ENCODE peak calls at places on chromosomes 16 and 17, in ten cellular contexts. P is ovary; V is CD8-positive, alpha-beta memory T cell; X is SK-N-SH; Q is AG08395; S is neuronal stem cell; U is LoVo; R is NCI-H2081 treated with DMSO at 0.1 percent for 48 hours; L is PC-3; B is OCI-M1. E is an unnamed sample.
A peak's percentile ranks its signal among the peaks of the same experiment; 100 is the strongest.

GRCh38 chr17:77741109-77741508 is 217.4 kb upstream of the TNRC6C start:
- DNase-seq in P (no peak), V (peak; percentile 60), X (no peak), Q (no peak), S (no peak), U (no peak), R (no peak), L (peak; percentile 42), B (peak; percentile 42), E (no peak)

GRCh38 chr17:31200287-31200686 is 96.8 kb downstream of the OMG start:
- DNase-seq in P (no peak), V (no peak), X (no peak), Q (no peak), S (no peak), U (no peak), R (no peak), L (no peak), B (no peak), E (no peak)

GRCh38 chr16:64305663-64306062 is 816.2 kb downstream of the CDH11 start:
- DNase-seq in P (no peak), V (no peak), X (no peak), Q (no peak), S (no peak), U (no peak), R (no peak), L (no peak), B (peak; percentile 2), E (no peak)

GRCh38 chr17:14299261-14300093 is 1.4 kb upstream of the HS3ST3B1 start:
- DNase-seq in P (peak; percentile 54), V (peak; percentile 58), X (no peak), Q (no peak), S (no peak), U (no peak), R (no peak), L (no peak), B (no peak), E (peak; percentile 11)

GRCh38 chr17:57090560-57091185 is 5.6 kb downstream of the AKAP1 start:
- DNase-seq in P (no peak), V (no peak), X (no peak), Q (no peak), S (no peak), U (no peak), R (no peak), L (no peak), B (no peak), E (no peak)

GRCh38 chr16:9102379-9102778 is 10.9 kb downstream of the HAPSTR1 start:
- DNase-seq in P (no peak), V (no peak), X (no peak), Q (peak; percentile 79), S (no peak), U (no peak), R (no peak), L (peak; percentile 22), B (peak; percentile 3), E (no peak)

GRCh38 chr17:18156171-18156975 is 27.3 kb upstream of the ALKBH5 start:
- DNase-seq in P (no peak), V (no peak), X (no peak), Q (no peak), S (no peak), U (no peak), R (no peak), L (no peak), B (no peak), E (no peak)

GRCh38 chr17:42399121-42399520 is 10.9 kb upstream of the STAT3 start:
- DNase-seq in P (no peak), V (no peak), X (no peak), Q (no peak), S (no peak), U (no peak), R (no peak), L (no peak), B (no peak), E (no peak)

GRCh38 chr17:45287526-45288264 is 25.8 kb upstream of the SPATA32 start:
- DNase-seq in P (no peak), V (no peak), X (peak; percentile 90), Q (no peak), S (no peak), U (no peak), R (no peak), L (no peak), B (no peak), E (no peak)

GRCh38 chr17:17738901-17739300 is 57.6 kb downstream of the RAI1 start:
- DNase-seq in P (no peak), V (no peak), X (no peak), Q (no peak), S (no peak), U (no peak), R (no peak), L (no peak), B (no peak), E (no peak)

GRCh38 chr17:9907131-9907530 is 2.1 kb upstream of the RCVRN start:
- DNase-seq in P (no peak), V (no peak), X (no peak), Q (no peak), S (no peak), U (no peak), R (no peak), L (no peak), B (no peak), E (no peak)

GRCh38 chr16:76639685-76640289 is 362.6 kb downstream of the CNTNAP4 start:
- DNase-seq in P (no peak), V (no peak), X (peak; percentile 13), Q (no peak), S (no peak), U (peak; percentile 6), R (no peak), L (peak; percentile 60), B (peak; percentile 92), E (peak; percentile 64)

GRCh38 chr16:67915831-67916723 is 15.6 kb downstream of the CTRL start:
- DNase-seq in P (no peak), V (no peak), X (peak; percentile 58), Q (no peak), S (no peak), U (no peak), R (no peak), L (no peak), B (no peak), E (no peak)

GRCh38 chr17:78144146-78144719 is 2.0 kb upstream of the C17orf99 start:
- DNase-seq in P (peak; percentile 86), V (no peak), X (peak; percentile 73), Q (peak; percentile 55), S (no peak), U (peak; percentile 78), R (no peak), L (peak; percentile 89), B (peak; percentile 85), E (no peak)

GRCh38 chr16:27993587-27993986 is 69.9 kb downstream of the GSG1L start:
- DNase-seq in P (no peak), V (no peak), X (no peak), Q (no peak), S (no peak), U (no peak), R (no peak), L (no peak), B (peak; percentile 89), E (no peak)

GRCh38 chr16:8375208-8375607 is 215.1 kb downstream of the TMEM114 start:
- DNase-seq in P (no peak), V (no peak), X (no peak), Q (no peak), S (no peak), U (no peak), R (no peak), L (no peak), B (no peak), E (no peak)

GRCh38 chr17:62662855-62663254 is 35.4 kb downstream of the MRC2 start:
- DNase-seq in P (no peak), V (no peak), X (no peak), Q (no peak), S (no peak), U (no peak), R (no peak), L (no peak), B (no peak), E (no peak)

GRCh38 chr17:16872836-16873653 is 98.9 kb downstream of the TNFRSF13B start:
- DNase-seq in P (no peak), V (no peak), X (peak; percentile 83), Q (peak; percentile 47), S (peak; percentile 35), U (peak; percentile 44), R (no peak), L (peak; percentile 66), B (peak; percentile 16), E (peak; percentile 58)

GRCh38 chr17:40538019-40538935 is 27.0 kb downstream of the CCR7 start:
- DNase-seq in P (no peak), V (peak; percentile 31), X (no peak), Q (no peak), S (no peak), U (no peak), R (no peak), L (no peak), B (no peak), E (no peak)

GRCh38 chr16:14491831-14492529 is 138.1 kb downstream of the PARN start:
- DNase-seq in P (no peak), V (no peak), X (no peak), Q (no peak), S (no peak), U (no peak), R (no peak), L (no peak), B (no peak), E (no peak)

GRCh38 chr17:77563439-77564102 is 394.9 kb upstream of the TNRC6C start:
- DNase-seq in P (no peak), V (no peak), X (no peak), Q (no peak), S (no peak), U (no peak), R (no peak), L (no peak), B (no peak), E (no peak)

GRCh38 chr17:28747046-28747691 is 3.4 kb downstream of the TRAF4 start:
- DNase-seq in P (no peak), V (no peak), X (no peak), Q (no peak), S (no peak), U (no peak), R (no peak), L (peak; percentile 81), B (no peak), E (peak; percentile 78)

GRCh38 chr16:65833171-65833871 is 533.2 kb upstream of the CDH5 start:
- DNase-seq in P (no peak), V (no peak), X (peak; percentile 53), Q (peak; percentile 80), S (no peak), U (no peak), R (no peak), L (peak; percentile 69), B (no peak), E (no peak)

GRCh38 chr17:50692448-50693040 is 15.2 kb downstream of the ANKRD40 start:
- DNase-seq in P (no peak), V (no peak), X (no peak), Q (no peak), S (no peak), U (peak; percentile 19), R (no peak), L (peak; percentile 67), B (no peak), E (peak; percentile 83)

GRCh38 chr17:64994281-64994680 is 62.3 kb downstream of the GNA13 start:
- DNase-seq in P (no peak), V (no peak), X (no peak), Q (no peak), S (no peak), U (no peak), R (no peak), L (no peak), B (no peak), E (no peak)

GRCh38 chr16:58654456-58655214 is 25.0 kb upstream of the CNOT1 start:
- DNase-seq in P (no peak), V (no peak), X (no peak), Q (no peak), S (no peak), U (no peak), R (no peak), L (no peak), B (no peak), E (peak; percentile 23)